ENCODE peak calls at places on chromosome 10, in four cellular contexts. One of them, this sample, is unnamed.

GRCh38 chr10:131240691-131241090 is 70.8 kb downstream of the TCERG1L start:
- DNase-seq in heart right ventricle: no peak
- DNase-seq in PC-9: no peak
- DNase-seq in cardiac muscle cell: no peak
- DNase-seq in this sample: no peak

GRCh38 chr10:110013615-110014293 is 6.0 kb downstream of the ADD3 start:
- DNase-seq in heart right ventricle: no peak
- DNase-seq in PC-9: peak; percentile 15
- DNase-seq in cardiac muscle cell: no peak
- DNase-seq in this sample: no peak

GRCh38 chr10:12181065-12181775 is 14.5 kb downstream of the NUDT5 start:
- DNase-seq in PC-9: no peak
- DNase-seq in cardiac muscle cell: no peak
- DNase-seq in heart right ventricle: no peak
- DNase-seq in this sample: no peak

GRCh38 chr10:11145498-11145855 is 127.8 kb downstream of the CELF2 start:
- DNase-seq in PC-9: no peak
- DNase-seq in cardiac muscle cell: peak; percentile 58
- DNase-seq in heart right ventricle: no peak
- DNase-seq in this sample: no peak

GRCh38 chr10:61705022-61705675 is 42.4 kb downstream of the CABCOCO1 start:
- DNase-seq in PC-9: no peak
- DNase-seq in cardiac muscle cell: no peak
- DNase-seq in heart right ventricle: no peak
- DNase-seq in this sample: no peak

GRCh38 chr10:17747883-17748550 is 4.0 kb upstream of the TMEM236 start:
- DNase-seq in PC-9: no peak
- DNase-seq in cardiac muscle cell: no peak
- DNase-seq in heart right ventricle: no peak
- DNase-seq in this sample: no peak

GRCh38 chr10:68826764-68827591 is at the start of gene STOX1:
- DNase-seq in PC-9: peak; percentile 81
- DNase-seq in heart right ventricle: peak; percentile 64
- DNase-seq in cardiac muscle cell: peak; percentile 86
- DNase-seq in this sample: peak; percentile 58

GRCh38 chr10:61937631-61938284 is 36.3 kb downstream of the ARID5B start:
- DNase-seq in cardiac muscle cell: no peak
- DNase-seq in heart right ventricle: no peak
- DNase-seq in PC-9: peak; percentile 33
- DNase-seq in this sample: no peak

GRCh38 chr10:59692113-59692512 is 17.5 kb downstream of the SLC16A9 start:
- DNase-seq in cardiac muscle cell: no peak
- DNase-seq in heart right ventricle: no peak
- DNase-seq in PC-9: no peak
- DNase-seq in this sample: no peak

GRCh38 chr10:132518572-132519381 is 18.8 kb upstream of the INPP5A start:
- DNase-seq in PC-9: peak; percentile 81
- DNase-seq in heart right ventricle: peak; percentile 78
- DNase-seq in cardiac muscle cell: peak; percentile 80
- DNase-seq in this sample: no peak

GRCh38 chr10:52639652-52640051 is 132.9 kb downstream of the MBL2 start:
- DNase-seq in heart right ventricle: no peak
- DNase-seq in cardiac muscle cell: no peak
- DNase-seq in PC-9: no peak
- DNase-seq in this sample: no peak

GRCh38 chr10:107034023-107034422 is 130.5 kb downstream of the SORCS1 start:
- DNase-seq in heart right ventricle: no peak
- DNase-seq in PC-9: no peak
- DNase-seq in cardiac muscle cell: no peak
- DNase-seq in this sample: no peak

GRCh38 chr10:70169661-70170364 is 501 bp downstream of the SAR1A start:
- DNase-seq in PC-9: no peak
- DNase-seq in cardiac muscle cell: no peak
- DNase-seq in heart right ventricle: no peak
- DNase-seq in this sample: no peak

GRCh38 chr10:98262571-98262970 is 5.4 kb downstream of the LOXL4 start:
- DNase-seq in heart right ventricle: peak; percentile 74
- DNase-seq in cardiac muscle cell: peak; percentile 46
- DNase-seq in PC-9: no peak
- DNase-seq in this sample: no peak

GRCh38 chr10:90944759-90945158 is 23.9 kb upstream of the ANKRD1 start:
- DNase-seq in PC-9: no peak
- DNase-seq in heart right ventricle: no peak
- DNase-seq in cardiac muscle cell: no peak
- DNase-seq in this sample: no peak

GRCh38 chr10:88249450-88249849 is 333.7 kb downstream of the RNLS start:
- DNase-seq in heart right ventricle: no peak
- DNase-seq in PC-9: no peak
- DNase-seq in cardiac muscle cell: no peak
- DNase-seq in this sample: no peak

GRCh38 chr10:113298616-113299015 is 254.2 kb upstream of the HABP2 start:
- DNase-seq in heart right ventricle: no peak
- DNase-seq in PC-9: no peak
- DNase-seq in cardiac muscle cell: no peak
- DNase-seq in this sample: no peak

GRCh38 chr10:123472606-123473005 is 193.5 kb upstream of the GPR26 start:
- DNase-seq in heart right ventricle: no peak
- DNase-seq in cardiac muscle cell: peak; percentile 88
- DNase-seq in PC-9: no peak
- DNase-seq in this sample: no peak

GRCh38 chr10:131159771-131160170 is 151.8 kb downstream of the TCERG1L start:
- DNase-seq in heart right ventricle: no peak
- DNase-seq in cardiac muscle cell: no peak
- DNase-seq in PC-9: no peak
- DNase-seq in this sample: no peak

GRCh38 chr10:74164641-74165529 is 13.9 kb downstream of the ADK start:
- DNase-seq in PC-9: no peak
- DNase-seq in cardiac muscle cell: no peak
- DNase-seq in heart right ventricle: no peak
- DNase-seq in this sample: no peak

GRCh38 chr10:23448802-23449570 is 10.1 kb downstream of the OTUD1 start:
- DNase-seq in cardiac muscle cell: no peak
- DNase-seq in PC-9: no peak
- DNase-seq in heart right ventricle: no peak
- DNase-seq in this sample: no peak

GRCh38 chr10:1526427-1527055 is 210.8 kb downstream of the ADARB2 start:
- DNase-seq in PC-9: no peak
- DNase-seq in heart right ventricle: no peak
- DNase-seq in cardiac muscle cell: no peak
- DNase-seq in this sample: no peak

GRCh38 chr10:36393800-36394199 is 731.6 kb upstream of the ANKRD30A start:
- DNase-seq in PC-9: no peak
- DNase-seq in heart right ventricle: no peak
- DNase-seq in cardiac muscle cell: no peak
- DNase-seq in this sample: no peak

DNA sequence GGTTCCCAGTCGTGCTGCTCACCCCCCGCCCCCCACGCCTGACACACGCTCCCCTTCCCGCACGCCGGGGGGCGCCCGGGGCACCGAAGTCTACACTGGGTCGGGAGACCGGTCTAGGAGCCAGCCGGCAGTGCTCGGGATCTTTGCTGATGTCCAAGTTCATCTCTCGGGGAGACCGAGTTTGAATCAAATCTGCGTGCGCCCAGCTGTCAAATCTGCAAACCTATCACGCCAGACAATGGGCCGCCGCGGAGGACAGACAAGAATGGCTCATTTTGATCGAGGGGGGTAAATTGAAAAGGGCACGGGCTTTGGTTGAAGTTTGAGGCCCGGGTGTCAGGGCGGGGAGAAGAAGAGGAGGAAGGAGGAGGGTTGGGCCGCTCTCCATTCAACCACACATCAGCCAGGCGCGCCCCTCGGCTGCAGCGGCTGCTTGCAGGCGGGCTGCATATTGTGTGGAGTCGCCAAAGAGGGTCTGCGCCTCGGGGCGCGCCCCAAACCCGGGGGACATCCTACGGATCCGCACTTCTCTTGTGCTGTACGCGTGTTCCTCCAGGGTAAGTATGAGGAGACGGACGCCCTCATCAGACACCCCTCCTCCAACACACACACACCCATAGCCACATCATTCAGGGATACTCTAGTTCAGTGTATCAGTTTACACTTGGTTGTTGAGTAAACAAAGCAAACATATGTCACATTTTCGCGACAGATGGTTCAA is 1.3 kb upstream of the GFRA1 start:
- DNase-seq in heart right ventricle: peak; percentile 15
- DNase-seq in cardiac muscle cell: peak; percentile 45
- DNase-seq in PC-9: no peak
- DNase-seq in this sample: peak; percentile 14
- TF ChIP-seq CTCF in heart right ventricle: no peak
- TF ChIP-seq CTCF in cardiac muscle cell: no peak
- TF ChIP-seq CTCF in PC-9: no peak
- TF ChIP-seq CTCF in this sample: peak; percentile 38

GRCh38 chr10:6918305-6918704 is 338.2 kb upstream of the PRKCQ start:
- DNase-seq in heart right ventricle: no peak
- DNase-seq in cardiac muscle cell: no peak
- DNase-seq in PC-9: no peak
- DNase-seq in this sample: no peak
- TF ChIP-seq CTCF in heart right ventricle: no peak
- TF ChIP-seq CTCF in cardiac muscle cell: peak; percentile 38
- TF ChIP-seq CTCF in PC-9: no peak
- TF ChIP-seq CTCF in this sample: peak; percentile 47

DNA sequence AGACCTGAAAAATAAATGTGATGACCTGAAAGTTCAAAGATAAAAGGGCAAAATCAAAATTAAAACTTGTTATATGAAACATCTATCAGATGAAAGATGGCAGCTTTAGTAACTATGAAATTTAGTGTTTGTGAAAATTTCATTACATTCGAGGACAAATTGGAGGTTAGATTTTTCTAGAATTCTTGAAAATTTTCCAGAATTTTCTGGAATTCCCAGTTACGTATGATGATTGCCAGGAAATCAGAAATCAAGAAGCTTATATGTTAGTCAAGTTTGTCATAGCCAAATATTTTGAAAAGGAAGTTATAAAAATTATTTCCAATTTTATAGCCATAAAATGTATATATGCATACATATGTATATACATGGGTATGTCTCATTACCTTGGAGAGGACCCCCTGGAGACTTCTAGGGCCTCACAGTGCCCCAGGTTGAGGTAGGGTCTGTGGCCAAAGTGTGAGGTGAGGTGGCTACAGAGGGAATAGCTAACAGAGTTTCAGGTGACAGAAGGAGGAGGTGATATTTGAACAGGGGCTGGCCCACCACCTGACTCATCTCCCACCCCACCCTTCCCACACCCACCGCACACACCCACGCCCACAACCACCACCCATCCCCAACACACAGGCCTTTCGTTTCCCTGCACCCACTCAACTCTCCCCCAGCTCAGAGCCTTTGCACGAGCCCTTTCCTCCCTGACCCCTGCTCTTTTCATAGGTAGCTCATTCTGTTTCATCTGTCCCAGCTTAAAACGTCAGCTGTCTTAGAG is 21.5 kb downstream of the C10orf105 start:
- DNase-seq in heart right ventricle: no peak
- DNase-seq in PC-9: no peak
- DNase-seq in cardiac muscle cell: no peak
- DNase-seq in this sample: no peak
- TF ChIP-seq CTCF in heart right ventricle: no peak
- TF ChIP-seq CTCF in PC-9: no peak
- TF ChIP-seq CTCF in cardiac muscle cell: no peak
- TF ChIP-seq CTCF in this sample: no peak

DNA sequence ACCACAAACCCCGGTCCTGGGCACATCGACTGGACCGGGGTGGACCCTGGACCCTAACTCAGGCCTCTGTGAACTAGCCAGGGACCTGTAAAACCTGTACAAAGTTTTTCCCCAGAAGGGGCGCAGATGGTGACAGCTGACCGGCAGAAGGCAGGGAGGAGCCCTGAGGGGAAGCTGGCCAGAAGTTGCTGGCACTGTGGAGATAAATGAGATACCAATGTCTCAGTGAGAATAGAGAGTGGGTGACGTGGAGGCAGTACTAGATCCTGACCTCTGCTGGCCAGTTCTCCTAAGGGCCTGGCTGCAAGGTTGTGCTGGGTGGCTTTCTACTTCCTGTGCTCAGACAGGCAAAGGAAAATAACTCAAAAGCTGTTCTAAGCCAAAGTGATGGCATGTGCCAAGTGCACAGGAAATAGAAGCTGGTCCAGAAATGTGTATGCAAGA is 10.6 kb upstream of the TSPAN14 start:
- DNase-seq in cardiac muscle cell: no peak
- DNase-seq in heart right ventricle: no peak
- DNase-seq in PC-9: no peak
- DNase-seq in this sample: no peak
- TF ChIP-seq CTCF in cardiac muscle cell: peak; percentile 55
- TF ChIP-seq CTCF in heart right ventricle: no peak
- TF ChIP-seq CTCF in PC-9: peak; percentile 54
- TF ChIP-seq CTCF in this sample: no peak

GRCh38 chr10:85792533-85792858 is 574.1 kb downstream of the GRID1 start:
- DNase-seq in PC-9: no peak
- DNase-seq in cardiac muscle cell: no peak
- DNase-seq in heart right ventricle: no peak
- DNase-seq in this sample: no peak

GRCh38 chr10:85790155-85790789 is 576.3 kb downstream of the GRID1 start:
- DNase-seq in cardiac muscle cell: no peak
- DNase-seq in heart right ventricle: no peak
- DNase-seq in PC-9: no peak
- DNase-seq in this sample: no peak

GRCh38 chr10:85789125-85789524 is 577.5 kb downstream of the GRID1 start:
- DNase-seq in cardiac muscle cell: no peak
- DNase-seq in heart right ventricle: no peak
- DNase-seq in PC-9: no peak
- DNase-seq in this sample: no peak

GRCh38 chr10:85794553-85794952 is 572.0 kb downstream of the GRID1 start:
- DNase-seq in heart right ventricle: no peak
- DNase-seq in PC-9: no peak
- DNase-seq in cardiac muscle cell: no peak
- DNase-seq in this sample: no peak

GRCh38 chr10:85791846-85792532 is 574.6 kb downstream of the GRID1 start:
- DNase-seq in cardiac muscle cell: peak; percentile 26
- DNase-seq in PC-9: no peak
- DNase-seq in heart right ventricle: no peak
- DNase-seq in this sample: no peak
- TF ChIP-seq CTCF in cardiac muscle cell: no peak
- TF ChIP-seq CTCF in PC-9: peak; percentile 42
- TF ChIP-seq CTCF in heart right ventricle: no peak
- TF ChIP-seq CTCF in this sample: peak; percentile 31

GRCh38 chr10:111319866-111320265 is 243.0 kb downstream of the ADRA2A start:
- DNase-seq in heart right ventricle: no peak
- DNase-seq in PC-9: no peak
- DNase-seq in cardiac muscle cell: no peak
- DNase-seq in this sample: no peak

DNA sequence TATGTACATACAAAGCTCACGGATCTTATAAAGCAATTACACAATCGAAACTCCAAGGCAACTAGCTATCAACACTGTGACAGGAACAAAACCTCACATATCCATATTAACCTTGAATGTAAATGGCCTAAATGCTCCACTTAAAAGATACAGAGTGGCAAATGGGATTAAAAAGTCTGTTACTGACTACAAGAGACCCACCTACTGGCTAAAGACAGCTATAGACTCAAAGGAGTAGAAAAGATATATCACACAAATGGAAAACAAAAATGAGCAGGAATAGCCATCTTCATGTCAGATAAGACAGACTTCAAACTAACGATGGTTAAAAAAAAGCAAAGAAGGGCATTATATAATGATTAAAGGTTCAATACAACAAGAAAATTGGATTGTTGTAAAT is 246.7 kb downstream of the ADRA2A start:
- DNase-seq in cardiac muscle cell: no peak
- DNase-seq in PC-9: no peak
- DNase-seq in heart right ventricle: no peak
- DNase-seq in this sample: no peak
- TF ChIP-seq CTCF in cardiac muscle cell: no peak
- TF ChIP-seq CTCF in PC-9: no peak
- TF ChIP-seq CTCF in heart right ventricle: no peak
- TF ChIP-seq CTCF in this sample: peak; percentile 38

GRCh38 chr10:122196218-122196617 is 74.9 kb upstream of the BTBD16 start:
- DNase-seq in heart right ventricle: no peak
- DNase-seq in PC-9: no peak
- DNase-seq in cardiac muscle cell: no peak
- DNase-seq in this sample: no peak
- TF ChIP-seq CTCF in heart right ventricle: no peak
- TF ChIP-seq CTCF in PC-9: no peak
- TF ChIP-seq CTCF in cardiac muscle cell: no peak
- TF ChIP-seq CTCF in this sample: no peak